ENCODE peak calls at places on chromosomes 5 and 9, in six cellular contexts. Z is cardiac fibroblast, B is Panc1, G is ovary, F is mesothelial cell of epicardium, J is kidney. C is an unnamed sample.

GRCh38 chr9:32899181-32899580 is 102.2 kb downstream of the APTX start:
- DNase-seq in F (no peak), J (no peak), G (no peak), B (no peak), Z (peak; percentile 6), C (no peak)

GRCh38 chr5:21121213-21121612 is 1133.2 kb upstream of the CDH18 start:
- DNase-seq in Z (no peak), F (no peak), B (no peak), G (no peak), J (no peak), C (no peak)

GRCh38 chr5:54415896-54416640 is 39.4 kb upstream of the HSPB3 start:
- DNase-seq in B (no peak), F (no peak), J (no peak), Z (peak; percentile 29), G (no peak), C (no peak)

GRCh38 chr9:13718086-13718485 is 438.6 kb upstream of the MPDZ start:
- DNase-seq in G (no peak), B (no peak), Z (peak; percentile 69), F (no peak), J (no peak), C (no peak)

GRCh38 chr9:34611811-34612787 is at the start of gene RPP25L:
- DNase-seq in Z (peak; percentile 81), G (peak; percentile 84), F (peak; percentile 79), J (peak; percentile 96), B (no peak), C (peak; percentile 75)

GRCh38 chr9:18747590-18747989 is 273.6 kb downstream of the ADAMTSL1 start:
- DNase-seq in F (no peak), Z (no peak), J (no peak), B (no peak), G (no peak), C (no peak)

GRCh38 chr5:173523388-173523787 is 93.1 kb downstream of the BOD1 start:
- DNase-seq in B (no peak), J (no peak), F (no peak), Z (no peak), G (no peak), C (no peak)

GRCh38 chr5:55927861-55928655 is 66.7 kb downstream of the IL6ST start:
- DNase-seq in Z (no peak), B (no peak), F (no peak), G (no peak), J (no peak), C (no peak)

DNA sequence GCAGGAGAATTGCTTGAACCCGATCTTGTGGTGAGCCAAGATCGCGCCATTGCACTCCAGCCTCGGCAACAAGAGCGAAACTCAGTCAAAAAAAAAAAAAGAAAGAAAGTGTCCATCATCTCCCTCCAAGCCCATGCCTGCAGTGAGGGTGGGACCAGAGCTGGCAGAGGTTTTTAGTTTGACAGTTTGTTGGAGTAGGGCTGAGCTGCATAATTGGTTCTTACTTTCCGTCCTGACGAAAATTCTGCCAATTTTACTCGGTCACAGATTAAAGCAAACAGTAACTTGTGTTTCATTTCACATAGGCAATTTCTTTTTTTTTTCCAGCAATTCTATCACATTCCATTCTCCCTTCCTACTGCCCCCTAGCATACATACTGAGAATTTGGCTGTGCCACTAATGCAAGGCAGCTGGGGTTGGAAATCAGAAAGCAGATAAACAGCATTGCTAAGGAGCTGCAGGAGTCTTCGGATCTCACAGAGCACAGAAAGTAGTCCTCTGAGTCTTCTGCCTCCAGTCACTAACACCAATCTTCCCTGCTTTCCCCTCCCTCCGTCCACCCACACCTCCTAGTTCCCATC is 132.4 kb downstream of the FRMD3 start:
- DNase-seq in G (no peak), F (no peak), Z (no peak), B (no peak), J (no peak), C (no peak)
- TF ChIP-seq CTCF in G (no peak), F (no peak), Z (no peak), B (peak; percentile 14), J (no peak), C (no peak)

GRCh38 chr9:135478858-135479468 is 619 bp upstream of the PPP1R26 start:
- DNase-seq in F (no peak), G (peak; percentile 63), J (peak; percentile 77), B (no peak), Z (peak; percentile 16), C (peak; percentile 23)
- TF ChIP-seq CTCF in F (no peak), G (no peak), J (no peak), B (peak; percentile 40), Z (peak; percentile 3), C (peak; percentile 42)

GRCh38 chr5:151470440-151470839 is 23.0 kb downstream of the SLC36A1 start:
- DNase-seq in B (no peak), G (no peak), Z (peak; percentile 79), J (no peak), F (no peak), C (no peak)
- TF ChIP-seq CTCF in B (no peak), G (no peak), Z (no peak), J (no peak), F (no peak), C (no peak)

DNA sequence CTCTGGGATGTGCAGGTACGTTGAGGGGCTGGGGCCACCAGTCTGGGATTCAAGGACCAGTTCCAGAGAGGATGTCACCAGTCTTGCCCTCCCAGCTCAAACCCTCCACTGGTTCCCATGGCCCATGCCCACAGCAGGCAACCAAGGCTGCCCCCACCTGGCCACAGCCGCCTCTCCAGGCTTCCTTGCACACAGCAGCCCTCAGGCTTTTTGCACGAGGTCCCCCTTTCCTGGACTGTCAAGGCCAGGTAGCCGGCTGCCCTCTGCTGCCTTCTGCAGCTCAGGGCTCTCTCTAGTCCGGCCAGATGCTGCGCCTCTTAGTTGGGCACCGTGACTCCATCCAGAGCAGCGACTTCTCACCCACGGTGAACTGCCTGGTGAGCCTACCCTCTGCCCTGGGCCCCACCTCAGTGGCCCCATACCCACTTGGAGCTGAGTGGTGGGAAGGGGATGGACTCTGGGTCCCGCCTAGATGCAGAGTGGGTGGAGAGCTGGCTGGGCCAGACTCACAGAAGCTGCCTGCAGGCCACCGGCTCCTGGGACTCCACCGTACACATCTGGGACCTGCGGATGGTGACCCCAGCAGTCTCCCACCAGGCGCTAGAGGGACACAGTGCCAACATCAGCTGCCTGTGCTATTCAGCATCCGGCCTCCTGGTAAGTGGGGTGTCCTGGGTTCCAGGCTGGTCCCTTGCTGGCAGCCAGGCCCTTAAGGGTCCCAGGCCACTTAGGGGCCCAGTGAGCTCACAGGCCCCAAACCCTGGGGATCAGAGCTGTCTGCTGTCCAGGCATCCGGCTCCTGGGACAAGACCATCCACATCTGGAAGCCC is 2.9 kb downstream of the WDR38 start:
- DNase-seq in F (no peak), B (no peak), J (no peak), G (no peak), Z (no peak), C (no peak)
- TF ChIP-seq CTCF in F (no peak), B (peak; percentile 71), J (no peak), G (no peak), Z (peak; percentile 59), C (peak; percentile 34)

GRCh38 chr9:112887377-112887776 is 3.3 kb downstream of the SLC46A2 start:
- DNase-seq in F (no peak), J (no peak), G (no peak), B (no peak), Z (no peak), C (no peak)
- TF ChIP-seq CTCF in F (no peak), J (no peak), G (no peak), B (peak; percentile 39), Z (peak; percentile 22), C (no peak)

GRCh38 chr9:21251162-21251561 is 11.4 kb upstream of the IFNA14 start:
- DNase-seq in G (no peak), J (no peak), B (no peak), Z (no peak), F (no peak), C (no peak)

GRCh38 chr9:21255538-21256212 is 15.9 kb upstream of the IFNA14 start:
- DNase-seq in B (no peak), Z (no peak), J (no peak), G (no peak), F (no peak), C (no peak)

GRCh38 chr9:21251638-21252037 is 11.8 kb upstream of the IFNA14 start:
- DNase-seq in Z (no peak), B (no peak), F (no peak), G (no peak), J (no peak), C (no peak)

GRCh38 chr9:21252727-21253547 is 13.1 kb upstream of the IFNA14 start:
- DNase-seq in F (no peak), B (peak; percentile 10), Z (peak; percentile 51), J (peak; percentile 53), G (no peak), C (no peak)
- TF ChIP-seq CTCF in F (peak; percentile 66), B (peak; percentile 35), Z (peak; percentile 43), J (peak; percentile 51), G (no peak), C (peak; percentile 81)

GRCh38 chr9:100150209-100150608 is 51.2 kb downstream of the INVS start:
- DNase-seq in J (no peak), Z (peak; percentile 44), G (no peak), F (no peak), B (no peak), C (no peak)
- TF ChIP-seq CTCF in J (no peak), Z (no peak), G (no peak), F (no peak), B (no peak), C (no peak)

C was measured in neural crest cell.